ENCODE peak calls at places on chromosomes 6 and 20, in ten cellular contexts. K, T, I, D, B, F, S, G, M and E are unnamed samples.

GRCh38 chr20:21020656-21021004 is 85.5 kb downstream of the LINC00237 start:
- DNase-seq in K (no peak), T (no peak), I (no peak), D (no peak), B (no peak), F (no peak), S (no peak), G (no peak), M (no peak), E (no peak)

GRCh38 chr6:147204060-147204785 is at the start of gene STXBP5:
- DNase-seq in K (no peak), T (peak; percentile 53), I (peak; percentile 52), D (peak; percentile 77), B (peak; percentile 13), F (peak; percentile 9), S (peak; percentile 19), G (no peak), M (peak; percentile 72), E (peak; percentile 44)

GRCh38 chr6:170271771-170272314 is 19.0 kb downstream of the DLL1 start:
- DNase-seq in K (no peak), T (no peak), I (peak; percentile 15), D (no peak), B (no peak), F (peak; percentile 52), S (no peak), G (peak; percentile 98), M (no peak), E (peak; percentile 79)

GRCh38 chr6:33205172-33206026 is 944 bp downstream of the HSD17B8 start:
- DNase-seq in K (no peak), T (peak; percentile 30), I (peak; percentile 46), D (no peak), B (no peak), F (peak; percentile 56), S (no peak), G (peak; percentile 5), M (no peak), E (peak; percentile 65)

GRCh38 chr6:135212020-135212806 is 31.1 kb downstream of the MYB start:
- DNase-seq in K (no peak), T (peak; percentile 76), I (no peak), D (no peak), B (no peak), F (no peak), S (no peak), G (peak; percentile 41), M (no peak), E (no peak)

GRCh38 chr6:144361027-144361426 is 75.9 kb downstream of the UTRN start:
- DNase-seq in K (no peak), T (no peak), I (peak; percentile 25), D (no peak), B (no peak), F (no peak), S (no peak), G (no peak), M (no peak), E (no peak)

GRCh38 chr6:10945845-10946244 is 59.0 kb downstream of the SYCP2L start:
- DNase-seq in K (no peak), T (no peak), I (no peak), D (no peak), B (no peak), F (no peak), S (no peak), G (no peak), M (no peak), E (no peak)

GRCh38 chr20:49870261-49870660 is 45.1 kb downstream of the SPATA2 start:
- DNase-seq in K (no peak), T (no peak), I (no peak), D (no peak), B (no peak), F (no peak), S (no peak), G (no peak), M (no peak), E (no peak)

GRCh38 chr20:50879649-50880550 is 51.3 kb downstream of the ADNP start:
- DNase-seq in K (no peak), T (no peak), I (no peak), D (peak; percentile 15), B (no peak), F (no peak), S (no peak), G (no peak), M (peak; percentile 45), E (no peak)

GRCh38 chr6:4388675-4389074 is 253.3 kb upstream of the ECI2 start:
- DNase-seq in K (no peak), T (no peak), I (peak; percentile 97), D (no peak), B (no peak), F (no peak), S (no peak), G (no peak), M (no peak), E (no peak)

GRCh38 chr20:10492065-10492464 is 57.0 kb downstream of the SLX4IP start:
- DNase-seq in K (no peak), T (peak; percentile 25), I (peak; percentile 49), D (no peak), B (no peak), F (no peak), S (no peak), G (peak; percentile 43), M (no peak), E (no peak)

GRCh38 chr6:130913119-130913518 is 85.9 kb downstream of the SMLR1 start:
- DNase-seq in K (no peak), T (no peak), I (no peak), D (no peak), B (no peak), F (no peak), S (no peak), G (peak; percentile 35), M (no peak), E (peak; percentile 11)

GRCh38 chr6:19070520-19070919 is 683.4 kb downstream of the RNF144B start:
- DNase-seq in K (no peak), T (no peak), I (no peak), D (no peak), B (no peak), F (no peak), S (no peak), G (no peak), M (no peak), E (no peak)

GRCh38 chr6:104952911-104953409 is 3.9 kb upstream of the LIN28B start:
- DNase-seq in K (no peak), T (no peak), I (peak; percentile 57), D (no peak), B (no peak), F (no peak), S (no peak), G (no peak), M (no peak), E (no peak)

GRCh38 chr20:51529027-51529749 is 13.3 kb downstream of the NFATC2 start:
- DNase-seq in K (no peak), T (no peak), I (peak; percentile 87), D (no peak), B (no peak), F (no peak), S (no peak), G (no peak), M (no peak), E (peak; percentile 52)

GRCh38 chr20:8652396-8652795 is 416.5 kb upstream of the PLCB4 start:
- DNase-seq in K (no peak), T (no peak), I (no peak), D (no peak), B (no peak), F (no peak), S (no peak), G (no peak), M (no peak), E (no peak)

GRCh38 chr6:118717106-118717505 is 65.7 kb upstream of the CEP85L start:
- DNase-seq in K (no peak), T (no peak), I (no peak), D (no peak), B (no peak), F (no peak), S (no peak), G (no peak), M (no peak), E (no peak)

GRCh38 chr6:124772733-124773319 is 189.4 kb upstream of the RNF217 start:
- DNase-seq in K (no peak), T (no peak), I (no peak), D (no peak), B (no peak), F (no peak), S (no peak), G (no peak), M (no peak), E (no peak)

GRCh38 chr20:20303320-20303719 is 64.6 kb upstream of the INSM1 start:
- DNase-seq in K (no peak), T (no peak), I (no peak), D (no peak), B (no peak), F (no peak), S (no peak), G (peak; percentile 74), M (no peak), E (no peak)

GRCh38 chr20:31713312-31714049 is 9.2 kb downstream of the BCL2L1 start:
- DNase-seq in K (no peak), T (peak; percentile 97), I (peak; percentile 32), D (peak; percentile 49), B (no peak), F (no peak), S (no peak), G (no peak), M (peak; percentile 85), E (no peak)

GRCh38 chr6:140988780-140989179 is 1143.9 kb upstream of the GJE1 start:
- DNase-seq in K (no peak), T (no peak), I (no peak), D (no peak), B (no peak), F (no peak), S (no peak), G (no peak), M (no peak), E (no peak)

GRCh38 chr6:83193747-83194582 is 808 bp downstream of the RWDD2A start:
- DNase-seq in K (no peak), T (peak; percentile 7), I (peak; percentile 40), D (peak; percentile 73), B (peak; percentile 46), F (no peak), S (peak; percentile 29), G (no peak), M (peak; percentile 68), E (peak; percentile 17)

GRCh38 chr6:45699663-45700062 is 316.0 kb downstream of the CLIC5 start:
- DNase-seq in K (no peak), T (no peak), I (no peak), D (no peak), B (no peak), F (no peak), S (no peak), G (peak; percentile 26), M (no peak), E (no peak)